ENCODE peak calls at places on chromosomes 4 and X, in ten cellular contexts. R is T-helper 1 cell; J is NCI-H1092 treated with DMSO at 0.1 percent for 48 hours; P is anterior cingulate cortex; C is activated T-cell treated with anti-CD3 and anti-CD28 coated beads, Interleukin-2, amount 50 U/mL, for 24 hours; F is tibial nerve; H is T47D; L is chondrocyte; B is stimulated activated CD4-positive, alpha-beta T cell treated with anti-CD3 and anti-CD28 coated beads, Interleukin-2, amount 100 ng/mL, for 48 hours; V is spleen. Y is an unnamed sample.

GRCh38 chr4:186643501-186644315 is 79.9 kb downstream of the FAT1 start:
- DNase-seq in V (no peak), R (no peak), P (no peak), F (no peak), B (no peak), H (no peak), C (no peak), J (no peak), L (no peak), Y (peak; percentile 4)

GRCh38 chr4:151962138-151962845 is 201.5 kb upstream of the GATB start:
- DNase-seq in J (no peak), P (no peak), L (no peak), H (no peak), R (no peak), C (no peak), B (no peak), F (no peak), V (no peak), Y (no peak)

GRCh38 chr4:148373093-148373492 is 69.1 kb downstream of the NR3C2 start:
- DNase-seq in P (no peak), C (no peak), B (no peak), H (no peak), J (no peak), F (no peak), V (no peak), R (no peak), L (no peak), Y (no peak)

GRCh38 chr4:93776386-93777080 is 52.0 kb upstream of the ATOH1 start:
- DNase-seq in V (no peak), F (no peak), C (no peak), J (no peak), B (no peak), L (no peak), P (no peak), H (no peak), R (no peak), Y (no peak)

GRCh38 chr4:8163026-8163425 is 4.4 kb upstream of the ABLIM2 start:
- DNase-seq in B (no peak), P (no peak), C (no peak), V (peak; percentile 78), R (no peak), L (no peak), F (no peak), H (no peak), J (no peak), Y (no peak)

GRCh38 chrX:105752334-105752733 is 70.0 kb upstream of the NRK start:
- DNase-seq in C (no peak), R (no peak), B (no peak), H (no peak), V (no peak), F (no peak), P (no peak), L (no peak), J (peak; percentile 24), Y (no peak)

GRCh38 chr4:47913858-47914218 is 545 bp downstream of the NFXL1 start:
- DNase-seq in J (peak; percentile 43), B (peak; percentile 27), C (peak; percentile 70), R (peak; percentile 16), L (peak; percentile 92), V (peak; percentile 93), F (no peak), P (peak; percentile 22), H (peak; percentile 25), Y (peak; percentile 22)

GRCh38 chrX:134184936-134185335 is 52.0 kb upstream of the CCDC160 start:
- DNase-seq in C (no peak), H (no peak), L (no peak), B (no peak), F (no peak), V (no peak), P (no peak), R (no peak), J (no peak), Y (no peak)

GRCh38 chr4:57504139-57504538 is 394.0 kb upstream of the IGFBP7 start:
- DNase-seq in V (no peak), L (no peak), R (no peak), H (peak; percentile 9), J (peak; percentile 95), B (no peak), F (no peak), C (no peak), P (no peak), Y (no peak)

GRCh38 chrX:104697264-104697663 is 131.3 kb downstream of the IL1RAPL2 start:
- DNase-seq in B (no peak), P (no peak), L (no peak), F (no peak), R (no peak), J (no peak), C (no peak), H (no peak), V (no peak), Y (no peak)

GRCh38 chr4:97984545-97985131 is 158.6 kb downstream of the STPG2 start:
- DNase-seq in H (peak; percentile 9), L (no peak), B (peak; percentile 2), F (no peak), R (no peak), V (no peak), P (no peak), C (no peak), J (no peak), Y (no peak)

GRCh38 chr4:156109943-156110925 is 156.6 kb upstream of the CTSO start:
- DNase-seq in V (no peak), H (peak; percentile 54), C (no peak), B (no peak), R (no peak), P (no peak), F (no peak), L (no peak), J (no peak), Y (peak; percentile 4)

GRCh38 chr4:98482503-98482846 is 175.9 kb downstream of the TSPAN5 start:
- DNase-seq in B (no peak), J (no peak), H (no peak), F (no peak), C (no peak), V (no peak), P (no peak), L (no peak), R (no peak), Y (no peak)

GRCh38 chrX:69133561-69134542 is 31.4 kb downstream of the PJA1 start:
- DNase-seq in P (no peak), V (no peak), R (no peak), H (peak; percentile 64), F (no peak), L (no peak), C (no peak), B (no peak), J (peak; percentile 27), Y (peak; percentile 38)

GRCh38 chrX:134431894-134432293 is 28.1 kb upstream of the HPRT1 start:
- DNase-seq in F (no peak), B (no peak), H (no peak), V (no peak), C (no peak), J (no peak), P (no peak), R (no peak), L (no peak), Y (no peak)

GRCh38 chrX:121245763-121246162 is 198.4 kb downstream of the GLUD2 start:
- DNase-seq in J (no peak), C (no peak), B (no peak), F (no peak), L (no peak), R (no peak), P (no peak), H (no peak), V (no peak), Y (no peak)

GRCh38 chrX:107000013-107000515 is at the start of gene MORC4:
- DNase-seq in B (peak; percentile 48), R (peak; percentile 37), L (peak; percentile 87), J (peak; percentile 72), C (peak; percentile 79), H (peak; percentile 82), F (peak; percentile 37), P (peak; percentile 12), V (peak; percentile 89), Y (peak; percentile 61)

GRCh38 chr4:184831153-184831552 is 5.4 kb upstream of the ACSL1 start:
- DNase-seq in L (no peak), B (no peak), P (no peak), J (no peak), V (no peak), F (no peak), H (no peak), C (no peak), R (no peak), Y (no peak)

GRCh38 chrX:9897761-9898161 is 69.4 kb upstream of the CLDN34 start:
- DNase-seq in L (no peak), H (no peak), P (no peak), R (no peak), C (no peak), V (no peak), F (no peak), B (no peak), J (no peak), Y (no peak)

GRCh38 chrX:153469811-153470410 is 465 bp downstream of the HAUS7 start:
- DNase-seq in L (no peak), H (no peak), V (no peak), J (peak; percentile 35), R (no peak), P (no peak), B (no peak), C (no peak), F (no peak), Y (no peak)

GRCh38 chrX:132443736-132444135 is 45.1 kb downstream of the MBNL3 start:
- DNase-seq in B (no peak), H (no peak), C (no peak), J (no peak), V (no peak), R (no peak), P (no peak), F (no peak), L (no peak), Y (no peak)

GRCh38 chr4:145843148-145843547 is 95.5 kb downstream of the ZNF827 start:
- DNase-seq in F (no peak), V (no peak), L (no peak), P (no peak), H (no peak), R (no peak), C (no peak), B (no peak), J (no peak), Y (no peak)

GRCh38 chr4:121307441-121308327 is 73.1 kb downstream of the QRFPR start:
- DNase-seq in J (peak; percentile 24), P (no peak), L (no peak), F (no peak), C (peak; percentile 36), B (peak; percentile 19), R (peak; percentile 20), H (peak; percentile 65), V (no peak), Y (peak; percentile 4)

GRCh38 chr4:14835708-14836107 is 166.6 kb upstream of the CPEB2 start:
- DNase-seq in R (no peak), V (no peak), B (no peak), L (no peak), F (no peak), C (no peak), P (no peak), H (no peak), J (no peak), Y (no peak)

GRCh38 chrX:47863187-47863586 is 26.5 kb downstream of the ZNF81 start:
- DNase-seq in C (no peak), V (no peak), F (no peak), B (no peak), H (no peak), P (no peak), L (no peak), R (no peak), J (no peak), Y (no peak)

GRCh38 chrX:44785652-44786051 is 58.2 kb upstream of the DUSP21 start:
- DNase-seq in L (no peak), C (no peak), H (no peak), R (no peak), B (no peak), J (no peak), F (no peak), P (no peak), V (no peak), Y (no peak)

GRCh38 chrX:9786839-9787635 is 808 bp downstream of the SHROOM2 start:
- DNase-seq in B (no peak), P (no peak), L (no peak), C (no peak), R (no peak), V (peak; percentile 62), F (no peak), J (no peak), H (peak; percentile 53), Y (peak; percentile 37)

GRCh38 chr4:152590179-152591031 is 54.5 kb upstream of the FBXW7 start:
- DNase-seq in F (no peak), H (no peak), B (no peak), L (no peak), P (no peak), J (peak; percentile 81), V (no peak), R (no peak), C (no peak), Y (no peak)